ENCODE peak calls at places on chromosomes 7 and 10, in five cellular contexts. I is adrenal gland, Y is AG20443, X is T-cell, B is progenitor cell of endocrine pancreas. R is an unnamed sample.

GRCh38 chr7:17898111-17898510 is 42.2 kb downstream of the SNX13 start:
- DNase-seq in I (no peak), Y (no peak), X (no peak), B (no peak), R (no peak)

GRCh38 chr7:158413962-158414961 is 173.4 kb downstream of the PTPRN2 start:
- DNase-seq in I (no peak), Y (no peak), X (no peak), B (no peak), R (no peak)

GRCh38 chr10:129755075-129756020 is 208.7 kb downstream of the EBF3 start:
- DNase-seq in I (no peak), Y (no peak), X (no peak), B (no peak), R (no peak)

GRCh38 chr10:2146079-2146478 is 408.8 kb upstream of the ADARB2 start:
- DNase-seq in I (no peak), Y (no peak), X (no peak), B (no peak), R (no peak)

GRCh38 chr7:106618480-106618879 is 42.5 kb downstream of the CCDC71L start:
- DNase-seq in I (no peak), Y (no peak), X (no peak), B (no peak), R (peak)

GRCh38 chr10:3666525-3667302 is 118.3 kb downstream of the KLF6 start:
- DNase-seq in I (peak), Y (no peak), X (peak), B (no peak), R (no peak)

GRCh38 chr7:121178869-121179497 is 149.8 kb upstream of the WNT16 start:
- DNase-seq in I (no peak), Y (no peak), X (no peak), B (no peak), R (no peak)

GRCh38 chr10:30931094-30931493 is 100.6 kb downstream of the ZNF438 start:
- DNase-seq in I (no peak), Y (no peak), X (no peak), B (no peak), R (no peak)

GRCh38 chr7:521221-522070 is 1.8 kb upstream of the PDGFA start:
- DNase-seq in I (peak), Y (peak), X (no peak), B (no peak), R (peak)

GRCh38 chr10:58565256-58565655 is 52.6 kb downstream of the BICC1 start:
- DNase-seq in I (no peak), Y (no peak), X (no peak), B (no peak), R (peak)

GRCh38 chr7:144713850-144714249 is 122.0 kb downstream of the TPK1 start:
- DNase-seq in I (no peak), Y (no peak), X (no peak), B (no peak), R (no peak)

GRCh38 chr7:111324228-111324627 is 233.3 kb downstream of the LRRN3 start:
- DNase-seq in I (no peak), Y (no peak), X (no peak), B (no peak), R (no peak)